ENCODE peak calls at places on chromosomes 5 and 9, in five cellular contexts. One of them, this sample, is unnamed.

GRCh38 chr9:105262497-105262896 is 18.0 kb downstream of the SLC44A1 start:
- DNase-seq in NB4: no peak
- DNase-seq in CD4-positive, alpha-beta T cell: no peak
- DNase-seq in fibroblast of the aortic adventitia: no peak
- DNase-seq in H9: no peak
- DNase-seq in this sample: no peak

GRCh38 chr5:127353339-127353738 is 62.7 kb downstream of the MEGF10 start:
- DNase-seq in NB4: no peak
- DNase-seq in H9: no peak
- DNase-seq in CD4-positive, alpha-beta T cell: no peak
- DNase-seq in fibroblast of the aortic adventitia: no peak
- DNase-seq in this sample: no peak

GRCh38 chr5:125151150-125151932 is 404.9 kb upstream of the ZNF608 start:
- DNase-seq in fibroblast of the aortic adventitia: no peak
- DNase-seq in NB4: no peak
- DNase-seq in CD4-positive, alpha-beta T cell: no peak
- DNase-seq in H9: no peak
- DNase-seq in this sample: no peak

GRCh38 chr5:68071243-68071642 is 144.3 kb upstream of the PIK3R1 start:
- DNase-seq in CD4-positive, alpha-beta T cell: no peak
- DNase-seq in fibroblast of the aortic adventitia: peak
- DNase-seq in H9: no peak
- DNase-seq in NB4: no peak
- DNase-seq in this sample: no peak

GRCh38 chr5:30736642-30737041 is 456.8 kb upstream of the CDH6 start:
- DNase-seq in NB4: no peak
- DNase-seq in fibroblast of the aortic adventitia: no peak
- DNase-seq in H9: no peak
- DNase-seq in CD4-positive, alpha-beta T cell: no peak
- DNase-seq in this sample: no peak

GRCh38 chr5:174195517-174195916 is 150.0 kb downstream of the NSG2 start:
- DNase-seq in fibroblast of the aortic adventitia: no peak
- DNase-seq in NB4: no peak
- DNase-seq in H9: peak
- DNase-seq in CD4-positive, alpha-beta T cell: no peak
- DNase-seq in this sample: no peak

GRCh38 chr5:108727154-108727638 is 20.5 kb upstream of the FER start:
- DNase-seq in CD4-positive, alpha-beta T cell: no peak
- DNase-seq in NB4: no peak
- DNase-seq in fibroblast of the aortic adventitia: peak
- DNase-seq in H9: no peak
- DNase-seq in this sample: no peak

GRCh38 chr5:149636191-149636860 is 55.0 kb downstream of the ARHGEF37 start:
- DNase-seq in NB4: no peak
- DNase-seq in fibroblast of the aortic adventitia: no peak
- DNase-seq in H9: no peak
- DNase-seq in CD4-positive, alpha-beta T cell: no peak
- DNase-seq in this sample: no peak

GRCh38 chr5:80937591-80937990 is 22.6 kb upstream of the RASGRF2 start:
- DNase-seq in NB4: no peak
- DNase-seq in fibroblast of the aortic adventitia: no peak
- DNase-seq in CD4-positive, alpha-beta T cell: no peak
- DNase-seq in H9: no peak
- DNase-seq in this sample: no peak

GRCh38 chr5:138489705-138490104 is 24.4 kb downstream of the EGR1 start:
- DNase-seq in NB4: no peak
- DNase-seq in fibroblast of the aortic adventitia: no peak
- DNase-seq in CD4-positive, alpha-beta T cell: no peak
- DNase-seq in H9: no peak
- DNase-seq in this sample: no peak

GRCh38 chr5:151683444-151683843 is 3.3 kb downstream of the SPARC start:
- DNase-seq in fibroblast of the aortic adventitia: peak
- DNase-seq in NB4: no peak
- DNase-seq in H9: no peak
- DNase-seq in CD4-positive, alpha-beta T cell: no peak
- DNase-seq in this sample: no peak

GRCh38 chr5:167440846-167441245 is 850.6 kb upstream of the WWC1 start:
- DNase-seq in H9: no peak
- DNase-seq in CD4-positive, alpha-beta T cell: no peak
- DNase-seq in fibroblast of the aortic adventitia: no peak
- DNase-seq in NB4: no peak
- DNase-seq in this sample: no peak

GRCh38 chr5:131386779-131387178 is 122.9 kb downstream of the CDC42SE2 start:
- DNase-seq in NB4: no peak
- DNase-seq in H9: no peak
- DNase-seq in CD4-positive, alpha-beta T cell: no peak
- DNase-seq in fibroblast of the aortic adventitia: no peak
- DNase-seq in this sample: no peak

GRCh38 chr9:97312101-97312500 is 4.6 kb downstream of the CCDC180 start:
- DNase-seq in fibroblast of the aortic adventitia: no peak
- DNase-seq in H9: no peak
- DNase-seq in NB4: no peak
- DNase-seq in CD4-positive, alpha-beta T cell: no peak
- DNase-seq in this sample: no peak

GRCh38 chr5:172718527-172719114 is 52.4 kb downstream of the DUSP1 start:
- DNase-seq in CD4-positive, alpha-beta T cell: no peak
- DNase-seq in H9: no peak
- DNase-seq in fibroblast of the aortic adventitia: no peak
- DNase-seq in NB4: no peak
- DNase-seq in this sample: no peak

GRCh38 chr5:19676895-19677294 is 311.1 kb downstream of the CDH18 start:
- DNase-seq in CD4-positive, alpha-beta T cell: no peak
- DNase-seq in H9: no peak
- DNase-seq in fibroblast of the aortic adventitia: peak
- DNase-seq in NB4: no peak
- DNase-seq in this sample: no peak

GRCh38 chr5:77076961-77077820 is 9.9 kb downstream of the ZBED3 start:
- DNase-seq in CD4-positive, alpha-beta T cell: no peak
- DNase-seq in NB4: peak
- DNase-seq in fibroblast of the aortic adventitia: peak
- DNase-seq in H9: peak
- DNase-seq in this sample: peak

GRCh38 chr5:79727722-79728355 is 38.2 kb downstream of the CMYA5 start:
- DNase-seq in H9: no peak
- DNase-seq in fibroblast of the aortic adventitia: no peak
- DNase-seq in NB4: no peak
- DNase-seq in CD4-positive, alpha-beta T cell: no peak
- DNase-seq in this sample: no peak

GRCh38 chr9:110975278-110975677 is 63.0 kb downstream of the LPAR1 start:
- DNase-seq in NB4: no peak
- DNase-seq in fibroblast of the aortic adventitia: no peak
- DNase-seq in CD4-positive, alpha-beta T cell: no peak
- DNase-seq in H9: no peak
- DNase-seq in this sample: no peak

GRCh38 chr5:61744690-61745619 is 412.9 kb downstream of the ZSWIM6 start:
- DNase-seq in H9: no peak
- DNase-seq in fibroblast of the aortic adventitia: no peak
- DNase-seq in CD4-positive, alpha-beta T cell: no peak
- DNase-seq in NB4: peak
- DNase-seq in this sample: no peak

GRCh38 chr5:53712327-53712726 is 151.9 kb downstream of the NDUFS4 start:
- DNase-seq in NB4: no peak
- DNase-seq in CD4-positive, alpha-beta T cell: no peak
- DNase-seq in H9: no peak
- DNase-seq in fibroblast of the aortic adventitia: peak
- DNase-seq in this sample: no peak

GRCh38 chr5:176405656-176406435 is 10.5 kb downstream of the CLTB start:
- DNase-seq in CD4-positive, alpha-beta T cell: no peak
- DNase-seq in H9: peak
- DNase-seq in fibroblast of the aortic adventitia: no peak
- DNase-seq in NB4: no peak
- DNase-seq in this sample: no peak
- TF ChIP-seq CTCF in CD4-positive, alpha-beta T cell: no peak
- TF ChIP-seq CTCF in H9: peak
- TF ChIP-seq CTCF in fibroblast of the aortic adventitia: no peak
- TF ChIP-seq CTCF in NB4: peak
- TF ChIP-seq CTCF in this sample: no peak

DNA sequence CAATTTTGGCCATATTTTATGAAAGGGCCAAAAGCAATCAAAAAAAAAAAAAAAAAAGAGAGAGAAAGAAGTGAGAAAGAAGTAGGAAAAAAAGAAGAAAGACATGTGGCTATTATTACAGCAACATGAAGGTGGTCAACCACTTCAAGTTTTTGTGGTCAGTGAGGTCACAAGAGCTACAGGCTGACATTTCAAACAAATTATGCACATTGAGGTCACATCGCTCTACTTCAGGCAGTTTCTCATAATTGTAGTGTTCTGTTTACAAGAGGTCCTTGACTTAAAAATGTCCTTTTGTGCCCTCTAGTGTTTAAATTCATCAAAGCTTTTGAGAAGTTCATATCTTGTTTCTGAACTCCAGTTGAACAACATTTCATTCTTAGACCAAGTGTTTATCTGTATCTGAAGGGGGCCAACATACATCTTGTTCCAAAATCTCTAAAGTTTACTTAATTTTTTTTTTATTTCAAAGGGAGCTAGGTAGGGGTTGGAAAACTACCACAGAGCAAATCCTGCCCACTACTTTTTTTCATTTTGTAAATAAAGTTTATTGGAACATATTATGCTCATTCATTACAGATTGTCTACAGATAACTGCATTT is 513.1 kb downstream of the PDE4D start:
- DNase-seq in H9: no peak
- DNase-seq in fibroblast of the aortic adventitia: peak
- DNase-seq in NB4: peak
- DNase-seq in CD4-positive, alpha-beta T cell: no peak
- DNase-seq in this sample: no peak
- TF ChIP-seq CTCF in H9: peak
- TF ChIP-seq CTCF in fibroblast of the aortic adventitia: peak
- TF ChIP-seq CTCF in NB4: no peak
- TF ChIP-seq CTCF in CD4-positive, alpha-beta T cell: peak
- TF ChIP-seq CTCF in this sample: no peak

DNA sequence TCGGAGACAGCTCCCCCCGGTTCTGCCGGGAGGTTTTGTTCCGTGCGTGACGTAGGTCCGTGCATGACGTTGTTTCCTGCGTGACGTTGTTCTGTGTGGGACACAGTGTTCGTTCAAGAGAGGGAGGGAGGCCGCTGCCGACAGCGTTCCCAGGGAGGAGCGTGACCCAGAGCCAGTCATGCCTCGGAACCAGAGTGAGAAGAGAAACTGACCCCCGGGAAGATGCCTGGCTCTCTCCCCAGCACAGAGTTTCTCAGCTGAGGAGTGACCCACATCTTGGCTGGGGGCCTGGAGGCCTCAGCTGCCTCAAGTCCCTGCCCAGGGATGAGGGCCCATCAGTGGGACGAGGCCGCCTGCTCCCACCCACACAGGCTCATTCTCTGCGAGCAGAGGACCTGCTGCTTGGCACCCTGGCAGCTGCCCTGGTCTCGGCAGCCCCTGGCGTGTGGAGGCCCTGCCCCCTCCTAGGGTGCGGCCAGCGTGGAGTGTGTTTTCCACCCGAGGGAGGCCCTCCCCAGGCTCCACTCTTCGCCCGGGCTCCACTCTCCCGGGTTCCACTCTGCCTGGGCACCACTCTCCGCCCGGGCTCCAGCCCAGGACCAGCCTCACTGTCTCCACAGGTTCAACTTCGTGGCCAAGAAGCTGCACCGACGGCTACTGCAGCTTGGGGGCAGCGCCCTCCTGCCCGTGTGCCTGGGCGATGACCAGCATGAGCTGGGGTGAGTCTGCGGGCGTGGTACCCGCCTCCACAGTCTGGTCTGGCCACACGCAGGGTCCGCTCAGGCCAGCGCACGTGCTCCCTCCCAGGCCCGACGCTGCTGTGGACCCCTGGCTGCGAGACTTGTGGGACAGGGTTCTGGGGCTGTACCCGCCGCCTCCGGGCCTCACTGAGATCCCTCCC is 7.9 kb downstream of the NDOR1 start:
- DNase-seq in CD4-positive, alpha-beta T cell: no peak
- DNase-seq in fibroblast of the aortic adventitia: no peak
- DNase-seq in NB4: no peak
- DNase-seq in H9: no peak
- DNase-seq in this sample: no peak
- TF ChIP-seq CTCF in CD4-positive, alpha-beta T cell: no peak
- TF ChIP-seq CTCF in fibroblast of the aortic adventitia: no peak
- TF ChIP-seq CTCF in NB4: no peak
- TF ChIP-seq CTCF in H9: peak
- TF ChIP-seq CTCF in this sample: no peak

GRCh38 chr5:28468121-28468520 is 1429.7 kb upstream of the CDH9 start:
- DNase-seq in NB4: peak
- DNase-seq in H9: no peak
- DNase-seq in CD4-positive, alpha-beta T cell: no peak
- DNase-seq in fibroblast of the aortic adventitia: no peak
- DNase-seq in this sample: no peak

GRCh38 chr5:28473531-28474107 is 1435.2 kb upstream of the CDH9 start:
- DNase-seq in fibroblast of the aortic adventitia: peak
- DNase-seq in H9: no peak
- DNase-seq in CD4-positive, alpha-beta T cell: no peak
- DNase-seq in NB4: peak
- DNase-seq in this sample: no peak
- TF ChIP-seq CTCF in fibroblast of the aortic adventitia: no peak
- TF ChIP-seq CTCF in H9: peak
- TF ChIP-seq CTCF in CD4-positive, alpha-beta T cell: no peak
- TF ChIP-seq CTCF in NB4: no peak
- TF ChIP-seq CTCF in this sample: no peak

GRCh38 chr9:71985070-71985956 is 73.9 kb downstream of the C9orf85 start:
- DNase-seq in fibroblast of the aortic adventitia: no peak
- DNase-seq in CD4-positive, alpha-beta T cell: no peak
- DNase-seq in NB4: no peak
- DNase-seq in H9: peak
- DNase-seq in this sample: no peak
- TF ChIP-seq CTCF in fibroblast of the aortic adventitia: no peak
- TF ChIP-seq CTCF in CD4-positive, alpha-beta T cell: no peak
- TF ChIP-seq CTCF in NB4: no peak
- TF ChIP-seq CTCF in H9: peak
- TF ChIP-seq CTCF in this sample: no peak

DNA sequence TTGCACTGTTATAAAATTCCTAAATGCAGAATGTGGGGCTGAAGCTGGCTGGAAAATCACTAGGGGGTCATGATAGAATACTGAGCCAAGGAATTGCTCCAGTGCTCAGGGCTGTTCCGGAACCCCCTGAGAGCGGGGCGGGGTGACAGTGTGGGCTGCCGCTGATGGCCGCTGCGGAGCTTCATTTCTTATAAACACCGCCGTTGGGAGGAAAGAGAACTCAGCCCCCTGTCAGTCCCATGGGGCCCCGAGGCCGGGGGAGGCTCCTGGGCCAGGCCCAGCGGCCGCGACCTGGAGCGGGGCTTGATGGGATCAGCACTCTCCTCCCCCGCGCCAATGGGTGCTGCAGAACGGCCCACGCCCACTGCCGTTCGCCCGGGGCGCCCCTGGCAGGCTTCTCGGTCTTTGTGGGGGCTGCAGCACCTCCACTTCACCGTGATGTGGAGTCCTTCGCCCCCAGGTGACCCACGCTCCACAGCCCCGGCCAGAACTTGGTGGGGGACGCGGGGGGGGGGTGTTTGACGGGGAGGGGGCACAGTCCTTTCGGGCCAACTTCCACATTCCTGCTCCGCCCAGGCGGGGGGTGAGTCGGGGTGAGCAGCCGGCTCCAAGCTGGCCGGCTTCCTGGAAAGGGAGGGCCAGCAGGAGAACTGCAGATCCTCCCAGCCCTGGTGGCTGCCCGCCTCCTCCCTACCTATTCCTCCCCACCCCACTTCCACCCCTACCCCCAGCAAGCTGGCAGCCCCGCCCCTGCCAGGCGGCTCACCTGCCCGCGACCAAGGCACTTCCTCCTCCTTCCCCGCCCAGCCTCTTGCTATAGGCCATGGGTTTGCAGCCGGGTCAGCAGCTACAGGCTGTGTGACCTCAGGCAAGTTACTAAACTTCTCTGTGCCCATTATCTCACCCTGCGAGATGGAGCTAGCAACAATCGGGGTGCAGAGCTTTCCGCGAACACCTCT is 5.4 kb upstream of the IRF1 start:
- DNase-seq in fibroblast of the aortic adventitia: peak
- DNase-seq in NB4: peak
- DNase-seq in CD4-positive, alpha-beta T cell: peak
- DNase-seq in H9: peak
- DNase-seq in this sample: peak
- TF ChIP-seq CTCF in fibroblast of the aortic adventitia: no peak
- TF ChIP-seq CTCF in NB4: no peak
- TF ChIP-seq CTCF in CD4-positive, alpha-beta T cell: no peak
- TF ChIP-seq CTCF in H9: no peak
- TF ChIP-seq CTCF in this sample: no peak